ENCODE peak calls at places on chromosomes 7 and 10, in four cellular contexts. S is GM12878; G is upper lobe of right lung; W is activated T-cell treated with anti-CD3 and anti-CD28 coated beads, Interleukin-2, amount 50 U/mL, for 4 hours. H is an unnamed sample.

GRCh38 chr7:151849008-151849878 is 27.7 kb downstream of the PRKAG2 start:
- ATAC-seq in S (no peak), G (no peak), W (no peak), H (no peak)

GRCh38 chr10:87842776-87843497 is 20.4 kb downstream of the KLLN start:
- ATAC-seq in S (peak), G (peak), W (no peak), H (no peak)

GRCh38 chr10:46542567-46543323 is 13.7 kb downstream of the GPRIN2 start:
- ATAC-seq in S (no peak), G (no peak), W (no peak), H (no peak)

GRCh38 chr7:131606346-131607290 is 50.2 kb upstream of the PODXL start:
- ATAC-seq in S (peak), G (peak), W (no peak), H (peak)

GRCh38 chr7:26199301-26200112 is 1.0 kb downstream of the HNRNPA2B1 start:
- ATAC-seq in S (peak), G (peak), W (no peak), H (no peak)

GRCh38 chr10:74542077-74542476 is 284.3 kb upstream of the KAT6B start:
- ATAC-seq in S (no peak), G (peak), W (no peak), H (no peak)

GRCh38 chr10:7108141-7108540 is 302.7 kb downstream of the SFMBT2 start:
- ATAC-seq in S (no peak), G (no peak), W (no peak), H (no peak)

GRCh38 chr7:103714377-103714927 is 268.4 kb upstream of the SLC26A5 start:
- ATAC-seq in S (no peak), G (no peak), W (no peak), H (no peak)

GRCh38 chr7:1889556-1890181 is 219.6 kb downstream of the ELFN1 start:
- ATAC-seq in S (no peak), G (no peak), W (peak), H (peak)

GRCh38 chr10:79406683-79407396 is 38.6 kb downstream of the ZCCHC24 start:
- ATAC-seq in S (peak), G (no peak), W (no peak), H (no peak)

GRCh38 chr7:84044834-84045233 is 149.8 kb downstream of the SEMA3A start:
- ATAC-seq in S (no peak), G (no peak), W (no peak), H (no peak)

GRCh38 chr7:923108-924041 is 31.1 kb downstream of the ADAP1 start:
- ATAC-seq in S (peak), G (peak), W (peak), H (peak)

GRCh38 chr7:18414885-18415284 is 80.7 kb upstream of the HDAC9 start:
- ATAC-seq in S (no peak), G (no peak), W (no peak), H (no peak)

GRCh38 chr10:68237173-68237572 is 5.3 kb upstream of the ATOH7 start:
- ATAC-seq in S (no peak), G (no peak), W (no peak), H (no peak)

GRCh38 chr7:34198089-34198686 is 292.8 kb downstream of the BMPER start:
- ATAC-seq in S (no peak), G (no peak), W (no peak), H (no peak)

GRCh38 chr7:154996756-154997155 is 6.2 kb downstream of the PAXIP1 start:
- ATAC-seq in S (no peak), G (no peak), W (no peak), H (no peak)

GRCh38 chr10:55500931-55501559 is 700.0 kb upstream of the PCDH15 start:
- ATAC-seq in S (peak), G (peak), W (no peak), H (no peak)

GRCh38 chr7:155069992-155070827 is at the start of gene HTR5A:
- ATAC-seq in S (peak), G (peak), W (peak), H (peak)

GRCh38 chr7:116786791-116787443 is 75.5 kb upstream of the CAPZA2 start:
- ATAC-seq in S (peak), G (peak), W (peak), H (peak)

GRCh38 chr10:11319990-11320602 is 291.4 kb downstream of the USP6NL start:
- ATAC-seq in S (no peak), G (no peak), W (peak), H (peak)

GRCh38 chr10:103663802-103664201 is 170.3 kb downstream of the NEURL1 start:
- ATAC-seq in S (no peak), G (peak), W (no peak), H (no peak)

GRCh38 chr7:31778296-31778695 is 91.3 kb downstream of the PPP1R17 start:
- ATAC-seq in S (no peak), G (no peak), W (no peak), H (no peak)

GRCh38 chr7:108420482-108420908 is 35.7 kb downstream of the NRCAM start:
- ATAC-seq in S (no peak), G (no peak), W (no peak), H (no peak)

GRCh38 chr10:116271593-116272496 is 1.2 kb downstream of the GFRA1 start:
- ATAC-seq in S (no peak), G (peak), W (no peak), H (no peak)

GRCh38 chr7:142133740-142134148 is 22.2 kb downstream of the MGAM2 start:
- ATAC-seq in S (no peak), G (no peak), W (no peak), H (peak)

GRCh38 chr7:73342645-73343044 is 14.7 kb downstream of the FKBP6 start:
- ATAC-seq in S (no peak), G (peak), W (no peak), H (no peak)

GRCh38 chr7:132882714-132883428 is 199.0 kb downstream of the CHCHD3 start:
- ATAC-seq in S (peak), G (no peak), W (peak), H (peak)

GRCh38 chr10:45373003-45373782 is 823 bp upstream of the ALOX5 start:
- ATAC-seq in S (peak), G (peak), W (peak), H (peak)

GRCh38 chr10:123148414-123149161 is 652 bp downstream of the HMX2 start:
- ATAC-seq in S (peak), G (no peak), W (no peak), H (no peak)

GRCh38 chr10:30674796-30675195 is 45.2 kb upstream of the LYZL2 start:
- ATAC-seq in S (no peak), G (no peak), W (no peak), H (no peak)

GRCh38 chr10:35568483-35569015 is 36.6 kb upstream of the GJD4 start:
- ATAC-seq in S (no peak), G (no peak), W (no peak), H (no peak)

GRCh38 chr7:20778063-20778721 is 8.5 kb downstream of the SP8 start:
- ATAC-seq in S (peak), G (peak), W (peak), H (peak)

GRCh38 chr10:72322280-72323058 is 32.2 kb downstream of the DNAJB12 start:
- ATAC-seq in S (no peak), G (no peak), W (no peak), H (no peak)

GRCh38 chr7:26376208-26376917 is 84.7 kb downstream of the SNX10 start:
- ATAC-seq in S (peak), G (peak), W (peak), H (peak)

H was measured in activated T-helper 17 cell treated with anti-CD3 and anti-CD28 coated beads, Interleukin-2, amount 50 U/mL, for 72 hours.